ENCODE peak calls at places on chromosomes 5 and 9, in ten cellular contexts. W, F, A, Z, K, M, V, R, Q and N are unnamed samples.

GRCh38 chr9:121656941-121657340 is 5.5 kb downstream of the DAB2IP start:
- DNase-seq in W (no peak), F (no peak), A (no peak), Z (no peak), K (no peak), M (no peak), V (no peak), R (no peak), Q (no peak), N (no peak)

GRCh38 chr5:171806976-171807823 is 21.6 kb downstream of the SMIM23 start:
- DNase-seq in W (no peak), F (no peak), A (no peak), Z (no peak), K (peak; percentile 11), M (no peak), V (no peak), R (no peak), Q (no peak), N (no peak)

GRCh38 chr9:138053321-138053868 is 175.8 kb downstream of the CACNA1B start:
- DNase-seq in W (no peak), F (no peak), A (peak; percentile 17), Z (no peak), K (no peak), M (no peak), V (no peak), R (no peak), Q (no peak), N (no peak)

GRCh38 chr5:103272377-103272776 is 13.8 kb downstream of the MACIR start:
- DNase-seq in W (no peak), F (no peak), A (no peak), Z (no peak), K (no peak), M (no peak), V (no peak), R (no peak), Q (no peak), N (no peak)

GRCh38 chr5:1294839-1295649 is at the start of gene TERT:
- DNase-seq in W (no peak), F (peak; percentile 73), A (peak; percentile 63), Z (no peak), K (no peak), M (no peak), V (no peak), R (no peak), Q (no peak), N (no peak)

GRCh38 chr9:94096819-94097577 is 12.7 kb downstream of the PTPDC1 start:
- DNase-seq in W (no peak), F (no peak), A (no peak), Z (no peak), K (no peak), M (no peak), V (no peak), R (no peak), Q (no peak), N (no peak)

GRCh38 chr5:66828551-66829421 is 232.6 kb downstream of the MAST4 start:
- DNase-seq in W (peak; percentile 58), F (peak; percentile 65), A (no peak), Z (peak; percentile 52), K (peak; percentile 84), M (peak; percentile 82), V (peak; percentile 64), R (peak; percentile 92), Q (peak; percentile 47), N (no peak)

GRCh38 chr9:113577525-113578261 is 114.2 kb downstream of the RGS3 start:
- DNase-seq in W (no peak), F (no peak), A (no peak), Z (no peak), K (no peak), M (no peak), V (no peak), R (peak; percentile 44), Q (no peak), N (no peak)

GRCh38 chr5:58886315-58887207 is 303.7 kb downstream of the RAB3C start:
- DNase-seq in W (no peak), F (peak; percentile 60), A (peak; percentile 93), Z (peak; percentile 44), K (peak; percentile 45), M (peak; percentile 63), V (peak; percentile 57), R (peak; percentile 44), Q (peak; percentile 43), N (peak; percentile 59)

GRCh38 chr5:137737349-137738256 is 1.7 kb upstream of the KLHL3 start:
- DNase-seq in W (no peak), F (peak; percentile 47), A (no peak), Z (no peak), K (no peak), M (peak; percentile 78), V (no peak), R (peak; percentile 98), Q (peak; percentile 58), N (no peak)

GRCh38 chr5:65611524-65611923 is 12.6 kb downstream of the TRIM23 start:
- DNase-seq in W (no peak), F (no peak), A (peak; percentile 30), Z (no peak), K (no peak), M (no peak), V (peak; percentile 42), R (no peak), Q (no peak), N (no peak)

GRCh38 chr9:97851450-97851883 is 1.6 kb upstream of the FOXE1 start:
- DNase-seq in W (no peak), F (no peak), A (no peak), Z (no peak), K (no peak), M (no peak), V (no peak), R (no peak), Q (no peak), N (no peak)

GRCh38 chr5:143434261-143435206 is 31.0 kb upstream of the NR3C1 start:
- DNase-seq in W (no peak), F (no peak), A (no peak), Z (no peak), K (peak; percentile 5), M (no peak), V (no peak), R (no peak), Q (no peak), N (no peak)
- TF ChIP-seq POLR2A in W (no peak), F (no peak), A (no peak), Z (no peak), K (no peak), M (no peak), V (no peak), R (no peak), Q (no peak), N (no peak)

DNA sequence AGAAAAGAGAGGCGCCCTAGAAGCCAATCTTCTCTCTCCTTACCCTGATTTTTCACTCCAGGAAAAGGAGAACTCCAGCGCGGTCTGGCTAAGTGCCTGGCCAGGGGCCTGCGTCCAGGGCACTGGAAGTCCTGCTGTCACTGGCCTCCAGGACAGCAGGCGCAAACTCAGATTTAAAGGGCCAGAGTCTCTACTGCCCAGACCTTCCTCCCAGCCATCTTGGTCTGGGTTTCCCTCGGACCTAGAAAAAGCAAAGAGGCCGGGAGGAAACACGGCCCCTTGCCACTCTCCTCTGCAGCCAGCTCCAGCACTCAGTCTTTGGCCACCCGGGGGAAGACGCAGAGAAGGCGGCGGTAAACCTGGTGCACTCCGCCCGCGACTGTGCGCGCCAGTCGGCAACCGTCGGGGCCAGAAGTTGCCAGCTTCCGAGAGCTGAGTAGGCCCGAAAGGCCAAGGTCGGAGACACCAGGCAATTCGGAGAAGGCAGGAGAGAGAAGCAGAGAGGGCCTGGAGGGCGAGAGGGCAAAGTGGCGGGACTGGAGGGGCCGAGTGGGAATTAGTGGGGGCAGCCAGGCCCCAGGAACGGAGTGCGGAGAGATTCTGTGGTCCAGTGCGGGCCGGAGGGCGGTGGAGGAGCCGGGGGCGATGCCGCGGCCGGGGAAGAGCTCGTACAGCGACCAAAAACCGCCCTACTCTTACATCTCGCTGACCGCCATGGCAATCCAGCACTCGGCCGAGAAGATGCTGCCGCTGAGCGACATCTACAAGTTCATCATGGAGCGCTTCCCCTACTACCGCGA is at the start of gene FOXB2:
- DNase-seq in W (no peak), F (no peak), A (no peak), Z (no peak), K (no peak), M (no peak), V (no peak), R (no peak), Q (no peak), N (no peak)
- H3K4me3 ChIP-seq in W (no peak within 1 kb of the TSS), F (no peak within 1 kb of the TSS), A (peak within 1 kb of the TSS; percentile 41), Z (no peak within 1 kb of the TSS), K (peak within 1 kb of the TSS; percentile 1), M (peak within 1 kb of the TSS; percentile 33), V (no peak within 1 kb of the TSS), R (no peak within 1 kb of the TSS), Q (no peak within 1 kb of the TSS), N (peak within 1 kb of the TSS; percentile 56)

GRCh38 chr5:150639751-150640150 is 709 bp upstream of the SYNPO start:
- DNase-seq in W (no peak), F (no peak), A (no peak), Z (no peak), K (no peak), M (no peak), V (no peak), R (peak; percentile 43), Q (no peak), N (no peak)

GRCh38 chr5:150639317-150639738 is 1.1 kb upstream of the SYNPO start:
- DNase-seq in W (no peak), F (no peak), A (no peak), Z (no peak), K (no peak), M (no peak), V (no peak), R (peak; percentile 16), Q (no peak), N (no peak)

GRCh38 chr5:150641006-150641570 is 628 bp downstream of the SYNPO start:
- DNase-seq in W (no peak), F (no peak), A (peak; percentile 91), Z (peak; percentile 74), K (no peak), M (peak; percentile 76), V (no peak), R (peak; percentile 94), Q (peak; percentile 58), N (no peak)

GRCh38 chr5:150641826-150642566 is 1.5 kb downstream of the SYNPO start:
- DNase-seq in W (no peak), F (no peak), A (no peak), Z (no peak), K (no peak), M (no peak), V (no peak), R (no peak), Q (no peak), N (no peak)

GRCh38 chr5:150640311-150641005 is at the start of gene SYNPO:
- DNase-seq in W (peak; percentile 74), F (no peak), A (peak; percentile 84), Z (peak; percentile 87), K (peak; percentile 29), M (peak; percentile 85), V (no peak), R (peak; percentile 88), Q (peak; percentile 74), N (no peak)
- TF ChIP-seq POLR2A in W (no peak), F (no peak), A (no peak), Z (peak; percentile 15), K (no peak), M (no peak), V (no peak), R (peak; percentile 91), Q (no peak), N (no peak)

DNA sequence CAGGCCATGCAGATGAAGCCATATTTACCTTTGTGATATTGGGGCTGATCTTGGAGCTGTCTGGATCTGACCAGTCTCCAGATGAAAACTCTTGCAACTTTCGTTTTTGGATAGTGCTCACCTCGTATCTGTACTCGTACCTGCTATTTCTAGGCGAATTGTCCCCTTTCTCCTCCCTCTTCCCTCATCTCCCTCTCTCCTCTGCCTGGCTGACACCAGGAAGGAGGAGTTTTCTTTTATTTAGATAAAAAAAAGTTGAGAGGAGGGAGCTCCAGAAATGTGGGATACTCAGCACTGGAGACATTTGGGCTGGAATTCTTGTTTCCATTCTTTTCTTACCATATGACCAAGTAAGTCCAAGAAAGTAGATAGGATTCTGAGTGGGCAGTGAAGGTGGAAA is 54.6 kb upstream of the ABL1 start:
- DNase-seq in W (no peak), F (no peak), A (no peak), Z (peak; percentile 23), K (no peak), M (no peak), V (no peak), R (no peak), Q (no peak), N (no peak)
- H3K4me3 ChIP-seq in W (no peak overlapping the region), F (no peak overlapping the region), A (peak overlapping the region; percentile 18), Z (peak overlapping the region; percentile 41), K (peak overlapping the region; percentile 1), M (peak overlapping the region; percentile 39), V (no peak overlapping the region), R (no peak overlapping the region), Q (peak overlapping the region; percentile 11), N (peak overlapping the region; percentile 31)